ENCODE peak calls at places on chromosome 4, in six cellular contexts. H is neuronal stem cell; Z is activated naive CD4-positive, alpha-beta T cell treated with Interleukin-2 at 50 U/mL for 16 hours; Q is OCI-M1; R is activated CD4-positive, alpha-beta T cell treated with anti-CD3 and anti-CD28 coated beads for 4 hours; J is uterus. M is an unnamed sample.

GRCh38 chr4:161248880-161249279 is 914.9 kb downstream of the FSTL5 start:
- DNase-seq in H (no peak), J (no peak), R (no peak), Q (no peak), Z (no peak), M (no peak)

GRCh38 chr4:1198070-1198844 is 25.9 kb upstream of the SPON2 start:
- DNase-seq in J (peak), Z (no peak), R (no peak), Q (no peak), H (no peak), M (no peak)

GRCh38 chr4:6410078-6410477 is 62.3 kb downstream of the PPP2R2C start:
- DNase-seq in Z (no peak), Q (no peak), J (no peak), R (no peak), H (no peak), M (no peak)

GRCh38 chr4:152095701-152096070 is 334.9 kb upstream of the GATB start:
- DNase-seq in Z (no peak), J (no peak), Q (no peak), R (no peak), H (no peak), M (peak)

GRCh38 chr4:23889814-23890269 is at the start of gene PPARGC1A:
- DNase-seq in R (no peak), H (peak), Q (peak), Z (no peak), J (peak), M (peak)

GRCh38 chr4:31647776-31648175 is 927.6 kb downstream of the PCDH7 start:
- DNase-seq in H (no peak), Q (no peak), J (no peak), Z (no peak), R (no peak), M (no peak)

GRCh38 chr4:23500876-23501275 is 389.0 kb downstream of the PPARGC1A start:
- DNase-seq in Z (no peak), H (no peak), J (no peak), R (no peak), Q (no peak), M (no peak)

GRCh38 chr4:53057679-53058078 is 195.6 kb downstream of the RASL11B start:
- DNase-seq in Q (no peak), Z (no peak), R (no peak), J (no peak), H (no peak), M (no peak)

GRCh38 chr4:100311181-100311580 is 120.9 kb upstream of the DDIT4L start:
- DNase-seq in Q (peak), J (no peak), H (no peak), Z (no peak), R (no peak), M (no peak)

GRCh38 chr4:158750379-158750778 is 18.4 kb upstream of the FNIP2 start:
- DNase-seq in Z (no peak), Q (no peak), J (no peak), H (no peak), R (no peak), M (peak)

GRCh38 chr4:96638132-96638531 is 798.2 kb downstream of the PDHA2 start:
- DNase-seq in Z (no peak), H (no peak), J (no peak), Q (no peak), R (no peak), M (peak)

GRCh38 chr4:35250771-35251170 is 993.5 kb downstream of the ARAP2 start:
- DNase-seq in H (no peak), Z (no peak), Q (peak), J (no peak), R (no peak), M (peak)

GRCh38 chr4:37320518-37321235 is 76.1 kb downstream of the NWD2 start:
- DNase-seq in J (no peak), R (no peak), H (no peak), Q (no peak), Z (no peak), M (no peak)

GRCh38 chr4:106369456-106370060 is 980 bp upstream of the GIMD1 start:
- DNase-seq in H (peak), Z (no peak), J (no peak), Q (peak), R (no peak), M (peak)

GRCh38 chr4:90127706-90128345 is 632 bp downstream of the CCSER1 start:
- DNase-seq in R (no peak), Q (no peak), J (peak), Z (no peak), H (peak), M (no peak)

GRCh38 chr4:169604131-169604900 is 8.1 kb downstream of the NEK1 start:
- DNase-seq in H (no peak), Z (no peak), Q (peak), J (no peak), R (no peak), M (peak)

GRCh38 chr4:72977936-72978485 is 91.5 kb downstream of the COX18 start:
- DNase-seq in J (no peak), Q (no peak), R (no peak), Z (no peak), H (no peak), M (peak)

GRCh38 chr4:184471872-184472539 is 2.3 kb downstream of the IRF2 start:
- DNase-seq in J (no peak), Q (peak), Z (peak), R (no peak), H (no peak), M (no peak)